ENCODE peak calls at places on chromosomes 1 and 21, in five cellular contexts. F is endothelial cell; U is breast epithelium; J is CD8-positive, alpha-beta T cell; Z is upper lobe of right lung. T is an unnamed sample.

GRCh38 chr1:186798960-186799688 is 29.6 kb upstream of the PLA2G4A start:
- DNase-seq in F (no peak), U (no peak), J (no peak), Z (no peak), T (no peak)

GRCh38 chr1:61888808-61889207 is 146.5 kb downstream of the PATJ start:
- DNase-seq in F (no peak), U (no peak), J (no peak), Z (no peak), T (no peak)

GRCh38 chr21:45104560-45104959 is 30.2 kb downstream of the ADARB1 start:
- DNase-seq in F (no peak), U (no peak), J (no peak), Z (no peak), T (no peak)

GRCh38 chr1:157360021-157360390 is 192.3 kb downstream of the FCRL5 start:
- DNase-seq in F (no peak), U (no peak), J (no peak), Z (no peak), T (no peak)

GRCh38 chr1:193355179-193355578 is 168.8 kb upstream of the B3GALT2 start:
- DNase-seq in F (no peak), U (no peak), J (no peak), Z (no peak), T (no peak)

GRCh38 chr1:116147972-116148371 is 36.8 kb downstream of the MAB21L3 start:
- DNase-seq in F (no peak), U (no peak), J (no peak), Z (no peak), T (no peak)

GRCh38 chr1:83882906-83883305 is 116.0 kb downstream of the TTLL7 start:
- DNase-seq in F (no peak), U (no peak), J (no peak), Z (no peak), T (no peak)

GRCh38 chr1:234621657-234622335 is 11.8 kb upstream of the IRF2BP2 start:
- DNase-seq in F (no peak), U (no peak), J (no peak), Z (no peak), T (no peak)

GRCh38 chr1:199089393-199090122 is 450.7 kb downstream of the PTPRC start:
- DNase-seq in F (no peak), U (no peak), J (no peak), Z (no peak), T (no peak)

GRCh38 chr1:154502742-154503111 is 515 bp upstream of the SHE start:
- DNase-seq in F (no peak), U (no peak), J (no peak), Z (no peak), T (no peak)

GRCh38 chr1:235766794-235767285 is 99.9 kb downstream of the LYST start:
- DNase-seq in F (no peak), U (no peak), J (no peak), Z (no peak), T (no peak)

GRCh38 chr21:46108827-46109226 is 10.9 kb downstream of the COL6A2 start:
- DNase-seq in F (no peak), U (peak; percentile 10), J (no peak), Z (no peak), T (no peak)

GRCh38 chr1:156664949-156665411 is 12.2 kb downstream of the NES start:
- DNase-seq in F (no peak), U (no peak), J (no peak), Z (no peak), T (no peak)

GRCh38 chr1:117318456-117318855 is 48.8 kb upstream of the MAN1A2 start:
- DNase-seq in F (no peak), U (no peak), J (no peak), Z (no peak), T (no peak)

GRCh38 chr1:7726623-7727022 is 44.5 kb upstream of the VAMP3 start:
- DNase-seq in F (no peak), U (no peak), J (no peak), Z (no peak), T (no peak)

GRCh38 chr21:17819878-17820232 is 699 bp upstream of the C21orf91 start:
- DNase-seq in F (no peak), U (peak; percentile 33), J (no peak), Z (no peak), T (peak; percentile 53)

GRCh38 chr21:41008971-41009370 is 159.0 kb upstream of the BACE2 start:
- DNase-seq in F (no peak), U (no peak), J (no peak), Z (no peak), T (no peak)

GRCh38 chr1:231844986-231845502 is 218.5 kb downstream of the DISC1 start:
- DNase-seq in F (no peak), U (no peak), J (no peak), Z (no peak), T (peak; percentile 44)

GRCh38 chr21:40754466-40754865 is 92.5 kb downstream of the DSCAM start:
- DNase-seq in F (no peak), U (no peak), J (no peak), Z (no peak), T (no peak)

GRCh38 chr1:195899762-195900352 is 708.4 kb downstream of the KCNT2 start:
- DNase-seq in F (no peak), U (no peak), J (no peak), Z (no peak), T (peak; percentile 8)

GRCh38 chr1:81799939-81800740 is 594 bp upstream of the ADGRL2 start:
- DNase-seq in F (peak; percentile 63), U (peak; percentile 49), J (no peak), Z (peak; percentile 61), T (peak; percentile 24)

GRCh38 chr21:34865922-34866271 is 183.2 kb downstream of the RUNX1 start:
- DNase-seq in F (no peak), U (no peak), J (no peak), Z (no peak), T (no peak)

GRCh38 chr1:23903754-23904153 is 9.4 kb downstream of the CNR2 start:
- DNase-seq in F (no peak), U (no peak), J (no peak), Z (no peak), T (no peak)

GRCh38 chr1:109252893-109253802 is 3.8 kb downstream of the CELSR2 start:
- DNase-seq in F (no peak), U (peak; percentile 88), J (no peak), Z (peak; percentile 57), T (no peak)

GRCh38 chr1:215958836-215959235 is 391.7 kb downstream of the KCTD3 start:
- DNase-seq in F (no peak), U (no peak), J (no peak), Z (no peak), T (no peak)

GRCh38 chr1:25021586-25022215 is 91.6 kb upstream of the RUNX3 start:
- DNase-seq in F (no peak), U (no peak), J (no peak), Z (no peak), T (no peak)

GRCh38 chr1:106956721-106957120 is 99.8 kb upstream of the PRMT6 start:
- DNase-seq in F (no peak), U (no peak), J (no peak), Z (no peak), T (no peak)

GRCh38 chr1:106961671-106962070 is 94.8 kb upstream of the PRMT6 start:
- DNase-seq in F (no peak), U (no peak), J (no peak), Z (no peak), T (no peak)

GRCh38 chr1:106960412-106960811 is 96.1 kb upstream of the PRMT6 start:
- DNase-seq in F (no peak), U (no peak), J (no peak), Z (no peak), T (no peak)

GRCh38 chr1:106954830-106955229 is 101.6 kb upstream of the PRMT6 start:
- DNase-seq in F (no peak), U (no peak), J (no peak), Z (no peak), T (no peak)

DNA sequence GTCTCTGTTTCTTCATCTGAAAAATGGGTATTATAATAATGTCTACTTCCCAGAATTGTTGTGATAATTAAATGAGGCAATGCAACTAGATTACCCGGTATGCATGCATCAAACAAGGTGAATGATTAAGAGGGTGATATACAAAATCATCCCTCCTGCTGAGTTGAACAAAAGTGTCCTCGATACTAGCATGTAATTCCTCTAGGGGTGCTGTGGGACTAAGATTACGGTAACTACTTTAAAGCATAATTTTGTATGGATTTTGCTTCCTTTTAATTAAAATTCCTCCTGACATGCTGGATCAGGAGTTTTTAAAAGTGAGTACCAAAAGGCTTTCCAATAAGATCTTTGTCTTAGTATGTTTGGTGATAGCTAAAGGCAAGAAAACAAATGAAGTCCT is 98.7 kb upstream of the PRMT6 start:
- DNase-seq in F (no peak), U (no peak), J (no peak), Z (no peak), T (no peak)
- TF ChIP-seq CTCF in F (no peak), U (no peak), J (no peak), Z (no peak), T (no peak)

GRCh38 chr1:2014726-2015382 is 4.3 kb upstream of the GABRD start:
- DNase-seq in F (no peak), U (no peak), J (no peak), Z (no peak), T (no peak)
- TF ChIP-seq CTCF in F (no peak), U (no peak), J (no peak), Z (no peak), T (no peak)

GRCh38 chr1:95728841-95729240 is 494.8 kb downstream of the RWDD3 start:
- DNase-seq in F (no peak), U (no peak), J (no peak), Z (no peak), T (no peak)
- TF ChIP-seq CTCF in F (no peak), U (no peak), J (no peak), Z (no peak), T (no peak)

GRCh38 chr1:34896612-34897011 is 32.8 kb downstream of the DLGAP3 start:
- DNase-seq in F (no peak), U (no peak), J (no peak), Z (no peak), T (no peak)
- TF ChIP-seq CTCF in F (no peak), U (no peak), J (no peak), Z (no peak), T (peak; percentile 9)

GRCh38 chr1:211944733-211945500 is 90.4 kb downstream of the INTS7 start:
- DNase-seq in F (peak; percentile 30), U (peak; percentile 77), J (no peak), Z (no peak), T (no peak)
- TF ChIP-seq CTCF in F (no peak), U (no peak), J (no peak), Z (peak; percentile 32), T (peak; percentile 33)

GRCh38 chr1:222124602-222125001 is 382.7 kb upstream of the DUSP10 start:
- DNase-seq in F (no peak), U (no peak), J (no peak), Z (no peak), T (no peak)
- TF ChIP-seq CTCF in F (no peak), U (no peak), J (no peak), Z (no peak), T (no peak)

T was measured in AG04450.